ENCODE peak calls at places on chromosomes 11 and 22, in seven cellular contexts. Y is tibial nerve, T is body of pancreas, J is neuronal stem cell, O is IMR-90, F is kidney epithelial cell, Q is neural progenitor cell. D is an unnamed sample.

GRCh38 chr11:43035011-43035564 is 276.7 kb upstream of the API5 start:
- DNase-seq in Y (no peak), T (peak; percentile 7), F (no peak), Q (no peak), J (no peak), O (no peak), D (no peak)

GRCh38 chr22:44595841-44596341 is 97.9 kb upstream of the RTL6 start:
- DNase-seq in T (peak; percentile 27), Y (no peak), F (peak; percentile 47), Q (no peak), O (peak; percentile 42), J (no peak), D (peak; percentile 67)

GRCh38 chr11:35116762-35117588 is 22.0 kb upstream of the CD44 start:
- DNase-seq in Q (no peak), T (peak; percentile 90), Y (no peak), O (peak; percentile 55), F (no peak), J (no peak), D (no peak)

GRCh38 chr11:108559340-108559739 is 34.2 kb downstream of the EXPH5 start:
- DNase-seq in Q (no peak), O (peak; percentile 76), T (no peak), Y (no peak), F (no peak), J (no peak), D (no peak)

GRCh38 chr11:12206529-12206928 is 96.1 kb downstream of the MICAL2 start:
- DNase-seq in J (no peak), Q (no peak), O (peak; percentile 42), T (no peak), Y (no peak), F (no peak), D (no peak)

GRCh38 chr11:65786786-65787636 is at the start of gene OVOL1:
- DNase-seq in J (no peak), Q (peak; percentile 54), T (peak; percentile 94), F (no peak), O (no peak), Y (no peak), D (peak; percentile 97)

GRCh38 chr11:77778549-77778948 is 42.0 kb downstream of the RSF1 start:
- DNase-seq in J (no peak), Y (no peak), Q (no peak), O (no peak), F (no peak), T (no peak), D (no peak)

GRCh38 chr11:23730307-23730998 is 766.4 kb upstream of the LUZP2 start:
- DNase-seq in Y (no peak), T (no peak), Q (no peak), J (no peak), F (no peak), O (no peak), D (peak; percentile 8)

GRCh38 chr11:60924110-60924905 is at the start of gene TMEM132A:
- DNase-seq in T (peak; percentile 86), O (peak; percentile 68), F (no peak), J (peak; percentile 63), Y (no peak), Q (peak; percentile 93), D (peak; percentile 98)

GRCh38 chr11:34840736-34841386 is 75.3 kb downstream of the APIP start:
- DNase-seq in Y (no peak), Q (peak; percentile 46), J (no peak), O (peak; percentile 13), F (no peak), T (peak; percentile 62), D (peak; percentile 41)

GRCh38 chr11:28528217-28528616 is 420.0 kb downstream of the METTL15 start:
- DNase-seq in Y (no peak), F (no peak), O (no peak), Q (no peak), J (no peak), T (no peak), D (no peak)

GRCh38 chr11:105179542-105180278 is 40.1 kb upstream of the CARD18 start:
- DNase-seq in F (no peak), J (no peak), Q (no peak), Y (no peak), O (no peak), T (peak; percentile 48), D (no peak)

GRCh38 chr11:25970726-25971508 is 361.0 kb upstream of the ANO3 start:
- DNase-seq in F (no peak), Q (no peak), T (no peak), J (no peak), Y (no peak), O (no peak), D (no peak)

GRCh38 chr22:44338906-44339305 is 26.2 kb upstream of the SHISAL1 start:
- DNase-seq in Y (no peak), F (no peak), T (no peak), O (no peak), J (no peak), Q (no peak), D (no peak)

GRCh38 chr11:126437731-126438130 is 82.2 kb downstream of the ST3GAL4 start:
- DNase-seq in Q (no peak), F (no peak), T (no peak), Y (no peak), O (no peak), J (no peak), D (no peak)

GRCh38 chr11:65662247-65662801 is 392 bp downstream of the RELA start:
- DNase-seq in Q (no peak), J (no peak), F (no peak), O (no peak), T (no peak), Y (no peak), D (no peak)

GRCh38 chr11:11396290-11397042 is 43.4 kb upstream of the CSNK2A3 start:
- DNase-seq in J (no peak), T (no peak), Q (no peak), Y (no peak), O (peak; percentile 97), F (peak; percentile 64), D (no peak)

GRCh38 chr11:363948-364761 is 5.1 kb upstream of the B4GALNT4 start:
- DNase-seq in J (no peak), Q (no peak), O (no peak), Y (no peak), T (peak; percentile 77), F (no peak), D (peak; percentile 95)

GRCh38 chr22:21602579-21602978 is 27.2 kb downstream of the YDJC start:
- DNase-seq in J (no peak), O (no peak), F (no peak), Q (no peak), T (no peak), Y (no peak), D (no peak)
- H3K36me3 ChIP-seq in J (peaks cover 46% of the 10 kb centered on the region), O (peaks cover 1% of the 10 kb centered on the region), F (peaks cover 1% of the 10 kb centered on the region), Q (no peaks in the 10 kb centered on the region), T (no peaks in the 10 kb centered on the region), Y (no peaks in the 10 kb centered on the region), D (peaks cover 1% of the 10 kb centered on the region)

GRCh38 chr22:25104367-25104766 is 95.3 kb upstream of the CRYBB3 start:
- DNase-seq in F (no peak), T (no peak), Q (no peak), Y (no peak), O (no peak), J (no peak), D (no peak)
- H3K36me3 ChIP-seq in F (no peaks in the 10 kb centered on the region), T (no peaks in the 10 kb centered on the region), Q (no peaks in the 10 kb centered on the region), Y (no peaks in the 10 kb centered on the region), O (no peaks in the 10 kb centered on the region), J (no peaks in the 10 kb centered on the region), D (no peaks in the 10 kb centered on the region)

DNA sequence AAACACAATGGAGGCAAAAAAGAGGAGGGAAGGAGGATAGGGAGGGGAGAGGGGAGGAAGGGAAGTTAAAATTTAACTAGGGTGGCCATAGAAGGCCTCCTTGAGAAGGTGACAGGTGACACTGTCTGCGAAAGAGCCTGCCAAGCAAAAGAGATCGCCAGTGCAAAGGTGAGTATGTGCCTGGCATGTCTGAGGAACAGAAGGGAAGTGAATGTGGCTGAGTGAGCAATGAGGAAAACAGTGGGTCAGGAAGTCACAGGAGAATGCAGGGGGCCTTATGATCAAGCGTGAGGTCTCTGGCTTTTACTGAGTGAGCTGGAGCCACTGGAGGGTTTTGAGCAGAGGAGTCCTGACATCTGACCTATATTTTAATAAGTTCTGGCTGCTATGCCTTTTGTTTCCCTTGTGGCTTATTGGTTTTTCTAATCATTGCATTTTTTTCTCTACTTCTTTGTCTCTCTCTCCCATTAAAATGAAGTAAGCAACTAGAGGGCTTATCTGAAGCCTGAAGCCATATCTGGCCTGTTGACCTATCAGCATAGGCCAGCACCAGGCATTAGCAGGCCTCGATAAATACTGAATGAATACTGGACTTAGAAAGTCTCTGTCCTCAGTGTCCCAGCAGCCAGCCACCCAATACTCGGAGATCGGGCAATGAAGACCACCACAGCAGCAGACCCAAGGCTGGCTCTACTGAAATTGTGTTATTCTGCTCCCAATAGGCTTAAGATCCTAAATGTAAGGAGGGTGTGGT is 5.6 kb downstream of the AP1B1 start:
- DNase-seq in F (no peak), O (no peak), Q (no peak), Y (no peak), T (peak; percentile 78), J (no peak), D (no peak)
- H3K36me3 ChIP-seq in F (no peaks in the 10 kb centered on the region), O (peaks cover 6% of the 10 kb centered on the region), Q (no peaks in the 10 kb centered on the region), Y (no peaks in the 10 kb centered on the region), T (no peaks in the 10 kb centered on the region), J (peaks cover 34% of the 10 kb centered on the region), D (peaks cover 3% of the 10 kb centered on the region)

DNA sequence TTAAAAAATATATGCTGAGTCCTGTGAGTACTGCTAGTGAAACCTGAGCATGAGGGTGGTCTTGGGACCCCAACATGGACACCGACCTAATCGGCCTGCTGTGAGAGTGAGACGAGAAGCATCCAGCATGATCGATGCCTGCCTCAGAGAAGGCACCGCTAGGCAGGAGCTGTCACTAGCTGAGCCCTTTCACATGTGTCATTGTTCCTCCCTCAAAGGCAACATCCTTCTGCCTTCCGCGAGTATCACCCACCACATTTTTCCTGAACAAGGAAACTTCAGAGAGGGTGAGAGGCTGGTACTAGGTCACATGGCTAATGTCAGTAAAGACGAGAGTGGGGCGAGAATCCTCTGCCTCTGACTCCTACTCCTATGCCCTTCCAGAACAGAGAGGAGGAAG is 35.6 kb downstream of the AP1B1 start:
- DNase-seq in J (no peak), Y (no peak), T (no peak), F (no peak), O (no peak), Q (no peak), D (no peak)
- H3K36me3 ChIP-seq in J (peaks cover 90% of the 10 kb centered on the region), Y (peaks cover 3% of the 10 kb centered on the region), T (peaks cover 11% of the 10 kb centered on the region), F (peaks cover 3% of the 10 kb centered on the region), O (peaks cover 71% of the 10 kb centered on the region), Q (no peaks in the 10 kb centered on the region), D (peaks cover 37% of the 10 kb centered on the region)

DNA sequence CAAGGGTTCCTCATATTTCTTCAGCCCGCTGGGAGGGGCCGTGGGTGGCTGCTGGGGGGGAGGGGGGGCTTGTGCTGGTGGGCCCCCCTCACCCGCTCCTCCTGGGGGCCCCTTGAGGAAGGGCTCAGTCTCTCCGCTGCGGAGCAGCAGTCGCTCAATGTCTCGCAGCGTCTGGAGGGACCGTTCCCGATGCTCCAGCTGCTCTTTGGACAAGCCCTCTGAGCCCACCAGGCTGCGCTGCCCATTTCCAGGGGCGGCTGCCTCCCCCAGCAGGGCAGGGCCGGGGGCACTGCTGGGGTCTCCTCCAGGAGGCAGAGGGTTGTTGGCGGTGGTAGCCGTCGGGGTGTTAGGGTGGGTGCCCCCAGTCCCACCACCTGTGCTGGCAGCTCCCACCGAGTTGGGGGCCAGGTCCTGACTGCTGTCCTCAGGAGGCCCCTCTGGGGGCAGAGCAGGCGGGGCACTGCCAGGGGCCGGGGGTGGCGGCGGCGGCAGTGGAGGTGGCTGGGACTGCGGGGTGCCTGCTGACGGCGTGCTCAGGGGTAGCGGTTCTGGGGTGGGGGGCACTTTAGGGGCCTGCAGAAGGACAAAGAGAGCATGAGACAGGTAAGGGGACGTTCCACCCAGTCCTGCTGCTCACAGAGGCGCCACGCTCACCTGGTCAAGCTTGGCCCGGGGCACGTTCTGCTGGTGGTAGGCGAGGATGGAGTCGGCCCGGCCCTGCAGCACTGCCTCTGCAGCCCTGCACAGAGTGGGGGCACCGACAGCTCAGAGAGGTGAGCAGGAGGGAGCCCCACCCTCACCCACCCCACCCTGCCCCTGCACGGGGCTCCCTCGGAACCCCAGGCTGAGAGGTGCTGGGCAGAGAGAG is 18.9 kb downstream of the CXCR5 start:
- DNase-seq in T (no peak), F (no peak), O (no peak), J (no peak), Q (no peak), Y (no peak), D (peak; percentile 51)
- H3K36me3 ChIP-seq in T (peaks cover 10% of the 10 kb centered on the region), F (peaks cover 2% of the 10 kb centered on the region), O (peaks cover 76% of the 10 kb centered on the region), J (peaks cover 61% of the 10 kb centered on the region), Q (peaks cover 5% of the 10 kb centered on the region), Y (no peaks in the 10 kb centered on the region), D (peaks cover 33% of the 10 kb centered on the region)